ENCODE peak calls at places on chromosome 7, in four cellular contexts. Q, B, I and J are unnamed samples.
A peak's percentile ranks its signal among the peaks of the same experiment; 100 is the strongest.

GRCh38 chr7:24051651-24052050 is 232.3 kb upstream of the NPY start:
- DNase-seq in B (no peak), I (no peak), Q (no peak), J (peak; percentile 30)

GRCh38 chr7:85829817-85830432 is 643.1 kb upstream of the SEMA3D start:
- DNase-seq in I (no peak), B (peak; percentile 4), Q (peak; percentile 37), J (peak; percentile 12)

GRCh38 chr7:234041-234711 is 41.8 kb downstream of the FAM20C start:
- DNase-seq in I (no peak), B (no peak), Q (peak; percentile 53), J (no peak)

GRCh38 chr7:129751916-129752315 is 140.4 kb downstream of the NRF1 start:
- DNase-seq in I (no peak), Q (no peak), B (no peak), J (no peak)

GRCh38 chr7:151166629-151167196 is 781 bp downstream of the GBX1 start:
- DNase-seq in B (no peak), I (no peak), Q (no peak), J (no peak)

GRCh38 chr7:27453702-27454405 is 208.8 kb downstream of the HIBADH start:
- DNase-seq in I (no peak), Q (peak; percentile 29), B (no peak), J (no peak)

GRCh38 chr7:20607216-20607615 is 8.3 kb upstream of the ABCB5 start:
- DNase-seq in B (no peak), I (no peak), Q (no peak), J (no peak)

GRCh38 chr7:119929891-119930290 is 343.1 kb upstream of the KCND2 start:
- DNase-seq in Q (no peak), B (no peak), I (no peak), J (no peak)

DNA sequence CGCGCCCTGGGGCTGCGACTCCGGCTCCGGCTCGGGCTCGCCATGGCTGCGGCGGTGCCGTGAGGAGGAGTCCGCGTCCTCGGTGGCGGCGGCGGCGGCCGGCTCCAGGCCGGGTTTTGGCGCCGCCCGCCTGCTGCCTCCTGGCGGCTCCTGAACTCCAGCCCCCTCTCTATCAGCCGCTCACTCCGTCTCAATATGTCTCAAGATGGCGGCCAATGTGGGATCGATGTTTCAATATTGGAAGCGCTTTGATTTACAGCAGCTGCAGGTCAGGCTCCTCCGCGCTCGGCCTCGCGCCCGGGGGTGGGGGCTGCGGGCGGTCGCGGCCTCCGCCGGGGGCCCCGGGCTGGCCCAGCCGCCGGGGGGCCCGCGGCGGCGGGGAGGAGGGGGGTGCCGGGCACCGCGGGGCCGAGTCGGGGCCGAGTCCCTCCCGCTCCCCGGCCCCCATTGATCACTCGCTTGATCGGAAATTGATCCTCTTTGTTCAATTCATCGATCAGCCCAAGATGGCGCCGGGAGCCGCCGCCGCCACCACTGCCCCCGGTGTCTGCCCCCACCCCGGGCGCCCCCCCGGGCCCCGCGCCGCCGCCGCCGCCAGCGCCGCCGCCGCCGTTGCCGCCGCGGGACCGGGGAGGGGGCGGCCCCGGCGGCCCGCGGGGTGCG is 1.5 kb upstream of the CUX1 start:
- DNase-seq in Q (peak; percentile 92), I (peak; percentile 76), B (peak; percentile 38), J (peak; percentile 79)
- TF ChIP-seq CTCF in Q (no peak), I (no peak), B (no peak), J (no peak)

DNA sequence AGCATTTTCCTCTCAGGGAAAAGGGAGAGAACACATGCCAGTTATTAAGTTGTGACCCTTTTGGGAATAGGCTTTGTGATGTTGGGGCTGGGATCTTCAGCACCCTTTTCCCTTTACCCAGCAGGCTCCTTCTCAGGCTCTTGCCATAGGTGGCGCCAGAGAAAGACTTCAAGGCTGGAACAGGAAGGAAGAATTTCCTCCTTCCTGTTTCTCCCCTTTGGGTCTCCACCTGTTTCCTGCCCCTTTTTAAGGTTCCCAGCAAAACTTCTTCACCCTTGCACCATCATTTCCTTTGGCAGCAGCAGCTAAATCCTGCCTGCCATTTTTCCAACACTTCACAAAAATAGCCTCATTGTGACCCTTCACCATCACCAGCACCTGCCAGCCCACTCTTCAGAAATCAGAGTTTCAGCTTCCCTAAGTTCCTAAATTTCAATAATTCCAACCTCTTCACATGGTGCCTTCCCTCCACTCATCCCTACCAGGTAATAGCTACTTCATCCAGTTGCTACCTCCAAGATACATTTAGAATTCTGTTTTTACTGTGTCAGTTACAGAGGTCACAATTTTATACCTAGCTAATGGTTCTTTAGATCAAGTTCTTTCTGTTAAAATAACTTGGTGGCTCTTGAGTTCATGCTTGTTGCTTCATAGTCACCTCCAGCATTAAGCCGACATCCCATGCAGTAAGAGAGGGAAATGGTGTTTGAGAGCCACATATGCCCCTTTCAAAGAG is 22.4 kb upstream of the FOXK1 start:
- DNase-seq in Q (no peak), B (no peak), I (peak; percentile 38), J (no peak)
- TF ChIP-seq CTCF in Q (no peak), B (no peak), I (peak; percentile 31), J (no peak)

GRCh38 chr7:74104702-74105101 is 21.1 kb downstream of the LIMK1 start:
- DNase-seq in B (no peak), Q (no peak), I (no peak), J (peak; percentile 63)
- TF ChIP-seq CTCF in B (no peak), Q (no peak), I (no peak), J (no peak)

DNA sequence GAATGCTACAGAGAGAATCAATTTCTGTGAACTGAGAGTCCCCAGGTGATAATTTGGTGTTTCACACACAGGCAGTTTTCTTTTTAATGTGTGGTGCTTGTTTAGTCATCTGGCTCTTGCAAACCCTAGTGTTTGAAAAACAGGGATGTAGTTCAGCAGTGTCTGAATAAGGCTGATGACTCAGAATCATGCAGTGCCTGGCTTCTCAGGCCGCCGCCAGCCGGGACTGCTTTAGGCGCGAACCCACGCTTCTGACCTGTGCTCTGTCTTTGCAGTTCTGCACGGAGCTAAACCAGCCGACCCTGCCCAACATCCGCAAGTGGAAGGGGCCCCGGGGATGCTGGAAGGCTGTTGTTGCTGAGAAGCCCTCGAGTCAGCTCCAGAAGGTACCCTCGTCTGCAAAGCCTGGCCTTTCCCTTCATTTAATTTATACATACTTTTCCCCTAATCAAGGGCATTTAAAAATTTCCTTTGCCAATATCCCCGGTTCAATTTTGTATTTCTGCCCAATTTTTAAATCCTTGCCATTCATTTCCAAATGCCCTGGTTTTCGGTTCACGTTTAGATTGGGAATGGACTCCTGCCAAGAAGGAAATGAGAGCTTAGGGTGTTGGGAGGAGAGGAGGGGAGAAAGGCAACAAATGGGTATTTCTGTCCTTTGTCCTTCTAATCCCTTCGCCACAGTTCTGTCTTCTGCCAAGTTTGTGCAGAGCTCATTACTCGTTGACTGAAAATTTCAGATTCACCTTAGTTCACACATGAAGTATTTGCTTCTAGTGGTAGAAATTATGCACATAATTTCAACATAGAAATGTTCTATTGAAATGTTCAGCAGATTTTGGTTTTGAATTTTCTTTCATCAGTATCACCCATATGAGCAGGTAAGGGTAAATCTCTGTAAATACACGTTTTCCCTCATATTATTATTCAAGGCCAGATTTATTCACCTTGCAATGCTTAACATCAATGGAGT is 108.5 kb upstream of the ANLN start:
- DNase-seq in B (no peak), Q (peak; percentile 86), I (no peak), J (peak; percentile 83)
- TF ChIP-seq CTCF in B (no peak), Q (peak; percentile 16), I (no peak), J (no peak)

DNA sequence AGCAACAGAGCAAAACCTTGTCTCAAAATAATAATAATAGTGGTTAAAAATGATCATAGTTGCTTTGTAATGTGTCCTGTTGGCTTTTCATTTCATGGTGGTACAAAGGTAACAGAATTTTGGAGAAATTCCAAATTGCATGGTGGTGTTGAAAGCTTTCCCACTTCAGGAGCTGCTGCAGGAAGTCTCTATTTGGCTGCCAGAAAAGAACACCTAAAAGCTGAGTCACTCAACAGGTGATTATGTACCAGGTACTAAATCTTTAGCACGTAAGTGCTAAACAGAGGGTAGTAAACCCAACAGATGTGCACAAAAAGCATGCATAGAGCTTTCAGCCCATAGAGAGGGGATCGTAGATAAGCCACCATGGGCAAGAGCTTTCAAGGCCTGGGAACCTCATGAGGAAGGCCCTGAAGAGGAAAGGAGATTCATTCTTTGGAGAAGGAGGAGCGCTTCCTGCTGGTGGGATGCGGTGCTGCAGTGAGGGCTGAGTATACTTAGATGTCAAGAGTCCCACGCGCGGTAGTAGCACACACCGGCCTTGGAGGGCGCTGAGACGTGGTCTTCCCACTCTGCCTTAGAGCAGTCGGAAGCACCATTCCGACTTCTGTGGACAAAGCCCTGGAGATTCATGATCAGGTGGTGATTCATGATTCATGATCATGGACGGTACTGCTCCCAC is 118.7 kb downstream of the RALA start:
- DNase-seq in I (peak; percentile 74), B (no peak), Q (peak; percentile 58), J (peak; percentile 77)
- TF ChIP-seq CTCF in I (peak; percentile 64), B (peak; percentile 12), Q (peak; percentile 39), J (peak; percentile 25)

GRCh38 chr7:25180592-25180923 is 47.7 kb downstream of the NPVF start:
- DNase-seq in B (no peak), Q (no peak), I (no peak), J (no peak)
- TF ChIP-seq CTCF in B (no peak), Q (no peak), I (no peak), J (no peak)

DNA sequence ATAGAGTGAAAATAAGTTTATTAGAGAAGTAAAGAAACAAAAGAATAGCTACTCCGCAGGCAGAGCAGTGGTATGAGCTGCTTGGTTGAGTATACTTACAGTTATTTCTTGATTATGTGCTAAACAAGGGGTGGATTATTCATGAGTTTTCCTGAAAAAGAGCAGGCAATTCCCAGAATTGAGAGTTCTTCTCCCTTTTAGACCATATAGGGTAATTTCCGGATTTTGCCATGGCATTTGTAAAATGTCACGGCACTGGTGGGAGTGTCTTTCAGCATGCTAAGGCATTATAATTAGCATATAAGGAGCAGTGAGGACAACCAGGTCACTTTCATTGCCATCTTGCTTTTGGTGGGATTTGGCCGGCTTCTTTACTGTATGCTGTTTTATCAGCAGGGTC is 25.7 kb upstream of the GALNT17 start:
- DNase-seq in Q (no peak), I (no peak), B (no peak), J (no peak)
- TF ChIP-seq CTCF in Q (no peak), I (no peak), B (no peak), J (no peak)

DNA sequence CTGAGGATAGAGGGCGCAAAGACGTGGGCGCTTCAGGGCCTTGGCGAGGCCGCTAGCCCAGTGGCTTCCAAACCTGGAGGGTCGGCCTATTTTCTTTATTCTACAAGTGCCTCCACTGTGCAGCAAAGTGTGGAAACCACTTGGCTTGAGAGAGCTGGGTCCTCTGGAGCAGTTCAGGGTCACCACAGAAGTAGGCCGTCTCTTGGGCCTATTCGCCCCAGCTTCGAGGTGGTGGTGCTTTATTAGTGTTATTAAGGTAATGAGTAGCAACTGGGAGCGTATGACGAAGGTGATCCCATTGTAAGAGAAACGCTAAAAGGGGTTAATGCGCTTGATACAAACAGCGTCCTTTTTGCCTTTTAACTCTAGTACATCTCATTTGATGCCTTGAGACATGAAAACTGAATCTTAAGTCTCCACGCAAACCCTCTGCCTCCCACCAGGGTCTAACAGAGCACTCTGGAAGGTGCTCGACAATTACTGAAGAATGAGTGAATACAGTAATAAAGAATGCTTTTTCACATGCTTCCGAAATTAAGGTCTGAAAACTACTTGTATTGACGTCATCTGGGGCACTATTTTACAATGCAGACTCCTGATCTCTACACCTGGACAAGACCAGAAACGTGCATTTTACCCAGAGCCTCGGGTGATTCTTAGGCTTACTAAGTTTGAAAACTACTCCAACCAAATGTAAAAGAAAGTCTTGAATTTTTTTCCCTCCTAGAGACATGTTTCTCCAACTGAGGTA is 647 bp upstream of the GSAP start:
- DNase-seq in Q (no peak), B (no peak), I (no peak), J (no peak)
- TF ChIP-seq CTCF in Q (peak; percentile 0), B (no peak), I (no peak), J (no peak)